ENCODE peak calls at places on chromosomes 12 and 14, in ten cellular contexts. B, Z, P, R, A, L, F, J, W and N are unnamed samples.

GRCh38 chr12:76836633-76837032 is 42.2 kb downstream of the CSRP2 start:
- DNase-seq in B (no peak), L (no peak), A (no peak), W (no peak), F (no peak), J (no peak), R (no peak), P (no peak), Z (no peak), N (no peak)

GRCh38 chr12:70443274-70443673 is 77.2 kb downstream of the KCNMB4 start:
- DNase-seq in L (no peak), W (no peak), B (no peak), P (peak; percentile 8), R (no peak), A (no peak), J (no peak), Z (no peak), F (no peak), N (no peak)

GRCh38 chr14:23910081-23910875 is 43.3 kb upstream of the DHRS4 start:
- DNase-seq in J (peak; percentile 81), A (peak; percentile 69), Z (no peak), P (peak; percentile 58), F (peak; percentile 27), B (peak; percentile 73), L (peak; percentile 54), W (no peak), R (no peak), N (no peak)

GRCh38 chr14:55979096-55979495 is 139.1 kb upstream of the PELI2 start:
- DNase-seq in L (no peak), B (no peak), W (no peak), J (no peak), R (no peak), A (no peak), P (no peak), F (no peak), Z (no peak), N (no peak)

GRCh38 chr12:10115890-10116289 is 14.1 kb downstream of the CLEC7A start:
- DNase-seq in J (no peak), W (no peak), A (no peak), R (no peak), Z (no peak), L (no peak), P (no peak), F (no peak), B (no peak), N (no peak)

GRCh38 chr14:90661881-90662280 is 154.3 kb downstream of the TTC7B start:
- DNase-seq in Z (no peak), R (no peak), B (no peak), L (no peak), A (no peak), F (no peak), J (no peak), W (no peak), P (no peak), N (no peak)

GRCh38 chr12:65631621-65632111 is 192.6 kb upstream of the HMGA2 start:
- DNase-seq in L (no peak), A (no peak), Z (peak; percentile 57), F (peak; percentile 98), W (no peak), J (no peak), B (no peak), P (peak; percentile 94), R (peak; percentile 62), N (no peak)

GRCh38 chr14:102727336-102728095 is 49.7 kb upstream of the TRAF3 start:
- DNase-seq in J (no peak), F (no peak), P (no peak), W (no peak), R (no peak), B (no peak), L (no peak), A (no peak), Z (no peak), N (no peak)

GRCh38 chr14:49988080-49988990 is 95.5 kb downstream of the ARF6 start:
- DNase-seq in W (no peak), L (no peak), J (no peak), F (no peak), Z (no peak), R (no peak), B (no peak), A (no peak), P (no peak), N (no peak)

GRCh38 chr14:101347893-101348777 is 213.2 kb upstream of the DIO3 start:
- DNase-seq in J (no peak), R (peak; percentile 27), W (no peak), B (no peak), F (no peak), A (peak; percentile 11), Z (no peak), L (no peak), P (no peak), N (peak; percentile 77)

GRCh38 chr14:74599201-74599809 is 12.7 kb downstream of the LTBP2 start:
- DNase-seq in L (no peak), R (no peak), P (peak; percentile 29), W (no peak), A (no peak), B (no peak), J (no peak), Z (no peak), F (no peak), N (no peak)

GRCh38 chr14:60249321-60250251 is 565 bp downstream of the PPM1A start:
- DNase-seq in P (peak; percentile 53), W (peak; percentile 83), L (peak; percentile 79), F (no peak), J (no peak), A (peak; percentile 75), B (peak; percentile 94), Z (peak; percentile 35), R (peak; percentile 79), N (no peak)

GRCh38 chr12:53232641-53233538 is 881 bp upstream of the RARG start:
- DNase-seq in Z (peak; percentile 74), F (no peak), A (peak; percentile 70), R (peak; percentile 82), B (peak; percentile 75), P (no peak), W (peak; percentile 85), L (peak; percentile 81), J (no peak), N (peak; percentile 82)

GRCh38 chr12:53230971-53231858 is 794 bp downstream of the RARG start:
- DNase-seq in L (no peak), A (no peak), B (no peak), F (no peak), R (no peak), P (no peak), W (no peak), J (no peak), Z (no peak), N (peak; percentile 87)

GRCh38 chr12:53233671-53234091 is 1.7 kb upstream of the RARG start:
- DNase-seq in W (no peak), J (no peak), B (no peak), P (no peak), Z (no peak), F (no peak), R (no peak), L (no peak), A (no peak), N (no peak)

GRCh38 chr12:53234236-53234635 is 2.2 kb upstream of the RARG start:
- DNase-seq in R (no peak), W (no peak), P (no peak), Z (no peak), B (peak; percentile 86), A (no peak), L (peak; percentile 43), J (no peak), F (no peak), N (peak; percentile 75)

DNA sequence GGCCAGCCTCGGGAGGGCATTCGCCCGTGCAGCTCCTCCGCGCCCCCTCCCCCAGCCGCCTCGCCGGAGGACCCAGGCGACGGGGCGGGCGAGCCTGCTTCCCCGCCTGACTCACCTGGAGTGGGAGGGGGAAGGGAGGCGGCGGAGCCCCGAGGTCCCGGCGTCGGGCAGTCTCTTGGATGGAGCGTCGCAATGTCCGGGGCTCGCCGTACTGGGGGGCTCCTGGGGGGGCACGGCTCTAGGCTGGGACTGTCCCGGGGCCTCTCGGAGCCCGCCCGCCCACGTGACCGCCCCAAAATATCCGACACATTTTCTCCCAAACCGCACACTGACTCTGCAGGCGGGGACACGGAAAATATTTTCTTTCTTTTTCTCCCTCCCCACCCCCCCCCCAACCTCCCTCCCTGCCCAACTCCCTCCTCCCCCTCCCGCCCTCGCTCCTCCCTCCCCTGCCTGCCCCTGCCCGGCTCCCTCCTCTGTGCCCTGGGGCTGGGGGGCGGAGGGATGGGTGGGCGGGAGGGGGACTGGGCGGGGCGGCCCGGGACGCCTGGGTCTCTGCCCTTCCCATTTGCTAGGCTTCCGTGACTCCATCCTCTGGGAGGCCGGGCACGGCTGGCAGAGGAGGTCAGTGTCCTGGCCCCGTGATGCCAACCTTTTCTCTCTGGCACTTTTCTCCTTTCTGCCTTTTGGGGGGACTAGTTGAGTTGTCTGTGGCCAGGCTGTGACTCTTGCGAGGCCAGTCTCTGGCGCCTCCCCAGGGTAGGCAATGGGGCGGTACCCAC is at the start of gene RARG:
- DNase-seq in P (no peak), Z (peak; percentile 83), B (peak; percentile 93), F (no peak), W (peak; percentile 85), J (no peak), L (peak; percentile 71), R (no peak), A (peak; percentile 63), N (peak; percentile 91)
- TF ChIP-seq POLR2AphosphoS5 in P (no peak), Z (peak; percentile 59), B (no peak), F (no peak), W (peak; percentile 74), J (no peak), L (no peak), R (no peak), A (peak; percentile 52), N (peak; percentile 59)

GRCh38 chr12:58833844-58834243 is 86.5 kb downstream of the LRIG3 start:
- DNase-seq in J (no peak), L (no peak), R (no peak), B (no peak), P (no peak), W (no peak), Z (no peak), A (no peak), F (no peak), N (no peak)
- TF ChIP-seq CTCF in J (no peak), L (no peak), R (no peak), B (no peak), P (no peak), W (no peak), Z (no peak), A (no peak), F (no peak), N (no peak)

DNA sequence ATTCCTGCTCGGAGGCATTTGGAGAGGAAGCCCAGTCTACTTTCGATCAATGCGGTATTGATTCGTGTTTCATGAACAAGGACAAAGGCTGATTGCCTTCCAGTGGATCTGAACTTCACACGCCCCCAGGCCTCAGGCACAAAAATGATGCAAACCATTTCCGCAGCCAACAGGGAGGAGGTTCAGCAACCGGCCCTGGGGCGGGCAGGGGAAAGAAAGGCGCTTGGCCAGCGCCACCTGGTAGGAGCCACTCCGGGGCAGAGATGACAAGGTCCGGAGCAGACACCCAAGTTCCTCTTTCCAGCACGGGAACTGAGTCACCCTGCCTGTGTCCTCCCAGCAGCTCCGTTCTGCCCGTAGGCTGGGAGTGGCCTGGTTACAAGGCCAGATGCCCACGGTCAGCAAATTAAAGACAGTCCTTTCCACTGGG is 136.4 kb downstream of the SCARB1 start:
- DNase-seq in J (no peak), P (peak; percentile 86), Z (peak; percentile 90), B (no peak), F (no peak), R (peak; percentile 92), W (peak; percentile 90), L (peak; percentile 55), A (peak; percentile 43), N (no peak)
- TF ChIP-seq POLR2AphosphoS5 in J (no peak), P (peak; percentile 62), Z (peak; percentile 87), B (no peak), F (peak; percentile 30), R (peak; percentile 73), W (peak; percentile 60), L (no peak), A (no peak), N (no peak)

GRCh38 chr12:95623554-95624170 is 72.4 kb upstream of the USP44 start:
- DNase-seq in L (peak; percentile 72), J (peak; percentile 87), R (no peak), A (peak; percentile 79), W (no peak), P (peak; percentile 88), F (no peak), Z (peak; percentile 73), B (peak; percentile 69), N (no peak)
- TF ChIP-seq CTCF in L (peak; percentile 67), J (peak; percentile 91), R (peak; percentile 56), A (peak; percentile 57), W (peak; percentile 43), P (peak; percentile 73), F (peak; percentile 88), Z (peak; percentile 69), B (peak; percentile 73), N (peak; percentile 10)